ENCODE peak calls at places on chromosomes 6 and 20, in five cellular contexts. S, Y, J, C and I are unnamed samples.

GRCh38 chr6:104613416-104614001 is 246.2 kb downstream of the HACE1 start:
- DNase-seq in S (peak; percentile 32), Y (no peak), J (no peak), C (no peak), I (no peak)

GRCh38 chr6:40789143-40789764 is 202.1 kb upstream of the LRFN2 start:
- DNase-seq in S (no peak), Y (peak; percentile 90), J (no peak), C (peak; percentile 70), I (no peak)

GRCh38 chr20:50425076-50425475 is 85.1 kb upstream of the PTPN1 start:
- DNase-seq in S (no peak), Y (no peak), J (no peak), C (no peak), I (no peak)

GRCh38 chr6:139569561-139569960 is 195.1 kb upstream of the CITED2 start:
- DNase-seq in S (no peak), Y (no peak), J (peak; percentile 79), C (no peak), I (no peak)

GRCh38 chr6:168376811-168377480 is 57.4 kb upstream of the DACT2 start:
- DNase-seq in S (no peak), Y (no peak), J (no peak), C (no peak), I (peak; percentile 36)

GRCh38 chr20:41150664-41151063 is 13.3 kb downstream of the PLCG1 start:
- DNase-seq in S (no peak), Y (no peak), J (peak; percentile 29), C (peak; percentile 44), I (no peak)

GRCh38 chr20:48616481-48616880 is 211.3 kb downstream of the PREX1 start:
- DNase-seq in S (no peak), Y (no peak), J (no peak), C (no peak), I (no peak)

GRCh38 chr20:63972312-63973159 is 2.8 kb upstream of the ZNF512B start:
- DNase-seq in S (no peak), Y (no peak), J (no peak), C (no peak), I (peak; percentile 27)

GRCh38 chr20:31985152-31985551 is 17.2 kb downstream of the XKR7 start:
- DNase-seq in S (no peak), Y (peak; percentile 64), J (no peak), C (no peak), I (no peak)

GRCh38 chr20:5843054-5843731 is 93.0 kb downstream of the SHLD1 start:
- DNase-seq in S (peak; percentile 33), Y (no peak), J (no peak), C (peak; percentile 66), I (no peak)

GRCh38 chr6:26342106-26342999 is 22.6 kb upstream of the BTN3A2 start:
- DNase-seq in S (peak; percentile 63), Y (no peak), J (peak; percentile 55), C (peak; percentile 55), I (no peak)

GRCh38 chr6:156775717-156776116 is 1.5 kb upstream of the ARID1B start:
- DNase-seq in S (no peak), Y (no peak), J (no peak), C (no peak), I (no peak)
- H3K4me3 ChIP-seq in S (peak overlapping the region; percentile 70), Y (no peak overlapping the region), J (no peak overlapping the region), C (no peak overlapping the region), I (no peak overlapping the region)

DNA sequence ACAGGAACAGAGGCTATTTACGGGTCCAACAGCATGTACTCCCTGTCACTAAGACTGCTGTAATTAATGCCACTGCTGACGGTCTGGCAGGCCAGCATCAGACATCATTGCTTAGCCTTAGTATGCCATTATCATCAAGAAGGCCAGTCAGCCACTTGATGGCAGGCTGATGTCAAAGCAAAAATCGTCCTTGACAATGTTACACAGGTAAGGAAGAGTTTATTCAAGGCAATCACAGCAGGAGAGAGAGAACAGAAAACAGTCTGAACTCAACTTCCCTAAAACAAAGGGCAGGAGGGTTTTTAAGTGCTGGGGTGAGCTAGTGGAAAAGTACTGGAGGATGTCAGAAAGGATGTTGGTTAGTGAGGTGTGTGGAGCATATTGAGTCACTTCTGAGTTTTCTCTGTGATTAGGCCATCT is 25.1 kb downstream of the FKBP1C start:
- DNase-seq in S (no peak), Y (no peak), J (no peak), C (no peak), I (peak; percentile 9)
- H3K4me3 ChIP-seq in S (no peak overlapping the region), Y (no peak overlapping the region), J (no peak overlapping the region), C (no peak overlapping the region), I (no peak overlapping the region)

DNA sequence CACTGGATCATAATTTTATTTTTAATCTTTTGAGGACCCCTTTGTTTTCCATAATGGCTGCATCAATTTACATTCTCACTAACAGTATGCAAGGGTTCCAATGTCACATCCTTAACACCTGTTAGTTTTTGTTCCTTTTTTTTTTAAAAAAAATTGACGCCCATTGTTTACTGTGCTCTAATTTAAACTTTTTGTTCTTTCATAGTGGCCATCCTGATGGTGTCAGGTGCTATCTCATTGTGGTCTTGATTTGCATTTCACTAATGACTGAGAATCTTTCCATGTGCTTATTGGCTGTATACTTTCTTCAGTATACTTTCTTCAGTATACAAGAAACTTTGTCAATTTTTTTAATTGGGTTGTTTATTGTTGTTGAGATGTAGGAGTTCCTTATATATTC is 347.0 kb downstream of the RNGTT start:
- DNase-seq in S (no peak), Y (no peak), J (no peak), C (no peak), I (no peak)
- H3K4me3 ChIP-seq in S (no peak overlapping the region), Y (no peak overlapping the region), J (no peak overlapping the region), C (no peak overlapping the region), I (no peak overlapping the region)

GRCh38 chr6:137494967-137495595 is 887 bp upstream of the OLIG3 start:
- DNase-seq in S (no peak), Y (no peak), J (no peak), C (no peak), I (peak; percentile 73)

GRCh38 chr6:137494281-137494966 is at the start of gene OLIG3:
- DNase-seq in S (no peak), Y (no peak), J (no peak), C (peak; percentile 42), I (peak; percentile 85)

GRCh38 chr6:137492289-137492688 is 1.9 kb downstream of the OLIG3 start:
- DNase-seq in S (no peak), Y (no peak), J (no peak), C (no peak), I (peak; percentile 36)

GRCh38 chr6:137492771-137493217 is 1.4 kb downstream of the OLIG3 start:
- DNase-seq in S (no peak), Y (no peak), J (no peak), C (no peak), I (no peak)

GRCh38 chr6:137493218-137494038 is 766 bp downstream of the OLIG3 start:
- DNase-seq in S (no peak), Y (no peak), J (no peak), C (peak; percentile 58), I (peak; percentile 86)
- H3K4me3 ChIP-seq in S (no peak overlapping the region), Y (peak overlapping the region; percentile 20), J (no peak overlapping the region), C (no peak overlapping the region), I (peak overlapping the region; percentile 36)

DNA sequence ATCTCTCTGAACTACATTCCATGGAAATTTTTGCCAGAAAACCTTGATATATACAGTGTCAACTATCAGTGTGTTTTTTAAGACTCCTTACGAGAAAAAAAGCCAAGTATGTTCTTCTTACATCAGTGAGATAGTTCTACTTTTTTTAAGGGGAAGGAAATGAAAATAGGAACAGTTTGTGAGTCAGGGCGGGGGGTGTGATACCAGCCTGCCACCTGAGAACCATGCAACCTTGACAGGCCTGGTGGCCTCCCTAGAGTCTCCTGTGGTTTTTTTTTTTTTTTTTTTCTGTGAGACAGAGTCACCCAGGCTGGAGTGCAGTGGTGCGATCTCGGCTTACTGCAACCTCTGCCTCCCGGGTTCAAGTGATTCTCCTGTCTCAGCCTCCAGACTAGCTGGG is 96.3 kb upstream of the GCM1 start:
- DNase-seq in S (no peak), Y (no peak), J (no peak), C (peak; percentile 44), I (no peak)
- H3K4me3 ChIP-seq in S (no peak overlapping the region), Y (no peak overlapping the region), J (no peak overlapping the region), C (no peak overlapping the region), I (no peak overlapping the region)

DNA sequence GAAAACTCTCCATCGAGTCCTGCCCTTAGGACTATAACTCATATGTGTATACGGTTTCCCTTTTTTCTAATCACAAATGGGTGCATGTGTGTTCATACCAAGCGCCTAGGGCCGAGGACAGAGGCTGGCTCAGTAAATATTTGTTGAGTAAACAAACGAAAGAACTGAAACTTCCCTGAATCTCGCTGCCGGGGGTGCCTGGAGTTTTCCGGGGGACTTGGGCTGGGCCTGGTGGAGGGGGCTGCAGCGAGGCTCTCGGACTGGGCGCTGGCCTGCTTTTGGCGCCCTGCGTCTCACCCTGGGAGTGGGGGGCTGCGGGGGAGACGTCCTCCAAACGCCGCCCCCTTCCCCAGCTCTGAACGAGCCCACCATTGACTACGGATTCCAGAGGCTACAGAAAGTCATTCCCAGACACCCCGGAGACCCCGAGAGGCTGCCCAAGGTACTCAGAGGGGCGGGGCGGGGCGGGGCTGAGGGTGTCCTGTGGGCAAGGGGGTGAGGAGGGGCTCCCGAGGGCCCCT is 49.0 kb downstream of the CPXM1 start:
- DNase-seq in S (no peak), Y (no peak), J (no peak), C (no peak), I (no peak)
- H3K4me3 ChIP-seq in S (peak overlapping the region; percentile 39), Y (no peak overlapping the region), J (peak overlapping the region; percentile 19), C (peak overlapping the region; percentile 48), I (peak overlapping the region; percentile 17)